ENCODE peak calls at places on chromosomes 4 and X, in nine cellular contexts. R is adrenal gland, Z is GM12878, Y is breast epithelium, F is esophagus muscularis mucosa, A is sigmoid colon, X is ovary, M is IMR-90, L is heart left ventricle. B is an unnamed sample. For H3K27me3, the result is how much of the 10 kb centered on the place peaks cover.

GRCh38 chr4:170093978-170094377 is 4.2 kb upstream of the AADAT start:
- DNase-seq in M (no peak), L (no peak), A (no peak), Z (no peak), X (no peak), Y (no peak), F (no peak), R (no peak), B (no peak)

GRCh38 chrX:20382518-20383291 is 116.0 kb upstream of the RPS6KA3 start:
- DNase-seq in R (no peak), X (no peak), A (no peak), Y (no peak), L (no peak), M (no peak), Z (peak), F (no peak), B (no peak)

GRCh38 chrX:66638591-66639500 is at the start of gene EDA2R:
- DNase-seq in R (peak), L (peak), Z (peak), F (no peak), Y (peak), X (peak), A (no peak), M (peak), B (peak)

GRCh38 chr4:148067307-148067916 is 335.5 kb downstream of the ARHGAP10 start:
- DNase-seq in M (no peak), R (no peak), L (peak), A (no peak), Z (no peak), X (no peak), F (no peak), Y (no peak), B (peak)

GRCh38 chr4:101279377-101279871 is 67.9 kb downstream of the PPP3CA start:
- DNase-seq in Y (no peak), Z (no peak), M (peak), R (peak), L (peak), F (no peak), X (no peak), A (peak), B (no peak)

GRCh38 chr4:48074657-48075056 is 58.1 kb downstream of the NIPAL1 start:
- DNase-seq in M (no peak), Z (no peak), X (no peak), Y (no peak), R (no peak), F (no peak), L (no peak), A (no peak), B (no peak)

GRCh38 chr4:71550220-71551190 is 211.7 kb downstream of the SLC4A4 start:
- DNase-seq in Z (no peak), X (no peak), L (no peak), Y (no peak), F (no peak), R (no peak), A (no peak), M (peak), B (peak)

GRCh38 chr4:117420966-117421365 is 335.6 kb upstream of the TRAM1L1 start:
- DNase-seq in A (no peak), R (no peak), Y (no peak), L (no peak), X (no peak), M (no peak), Z (no peak), F (no peak), B (no peak)

GRCh38 chrX:31070057-31070468 is 1.8 kb downstream of the FTHL17 start:
- DNase-seq in X (no peak), L (no peak), Z (peak), F (no peak), Y (no peak), M (no peak), A (no peak), R (no peak), B (peak)

GRCh38 chrX:109270580-109271484 is 211.1 kb downstream of the GUCY2F start:
- DNase-seq in Y (peak), Z (peak), X (no peak), L (no peak), F (no peak), M (no peak), A (no peak), R (no peak), B (no peak)

GRCh38 chrX:78199851-78200250 is 60.4 kb upstream of the TAF9B start:
- DNase-seq in Y (no peak), F (no peak), Z (no peak), M (peak), X (no peak), R (no peak), L (no peak), A (no peak), B (no peak)

GRCh38 chr4:53558981-53559620 is 32.2 kb downstream of the LNX1 start:
- DNase-seq in L (no peak), M (no peak), Y (no peak), X (no peak), A (no peak), F (no peak), R (no peak), Z (no peak), B (no peak)

GRCh38 chrX:108270739-108271396 is 167.4 kb downstream of the COL4A6 start:
- DNase-seq in F (no peak), Y (no peak), R (no peak), M (peak), L (no peak), A (peak), X (no peak), Z (no peak), B (no peak)

GRCh38 chr4:174828845-174829701 is at the start of gene GLRA3:
- DNase-seq in X (peak), M (no peak), A (no peak), Y (no peak), R (peak), F (no peak), L (peak), Z (no peak), B (no peak)

GRCh38 chr4:47510036-47510435 is 25.0 kb downstream of the ATP10D start:
- DNase-seq in R (no peak), F (no peak), X (no peak), L (no peak), Y (no peak), A (no peak), M (no peak), Z (no peak), B (no peak)

GRCh38 chrX:106899276-106899675 is 3.9 kb downstream of the RIPPLY1 start:
- DNase-seq in X (no peak), Z (no peak), M (no peak), F (no peak), R (no peak), A (no peak), L (no peak), Y (no peak), B (no peak)

GRCh38 chr4:52588771-52589591 is 70.1 kb downstream of the USP46 start:
- DNase-seq in L (no peak), M (peak), X (no peak), Y (peak), A (no peak), Z (no peak), R (no peak), F (peak), B (no peak)

GRCh38 chrX:10441464-10441863 is 178.9 kb downstream of the MID1 start:
- DNase-seq in X (no peak), M (no peak), L (no peak), R (no peak), A (no peak), F (no peak), Y (no peak), Z (no peak), B (no peak)

GRCh38 chrX:136146614-136147319 is 566 bp upstream of the FHL1 start:
- DNase-seq in X (no peak), F (no peak), Y (no peak), A (no peak), L (peak), Z (no peak), R (no peak), M (no peak), B (peak)

GRCh38 chr4:83548151-83548905 is 12.4 kb downstream of the GPAT3 start:
- DNase-seq in A (peak), X (no peak), F (no peak), R (peak), Z (peak), Y (peak), M (peak), L (peak), B (peak)

GRCh38 chr4:66636321-66636720 is 909.0 kb downstream of the CENPC start:
- DNase-seq in X (no peak), Y (no peak), R (no peak), L (no peak), M (no peak), A (no peak), F (no peak), Z (no peak), B (no peak)

GRCh38 chrX:148854351-148854750 is 353.9 kb downstream of the AFF2 start:
- DNase-seq in F (no peak), Z (no peak), Y (no peak), A (no peak), X (no peak), M (no peak), R (no peak), L (no peak), B (no peak)

GRCh38 chrX:57286507-57287251 is at the start of gene FAAH2:
- DNase-seq in R (peak), A (no peak), F (no peak), M (no peak), Y (peak), X (no peak), Z (peak), L (no peak), B (peak)

GRCh38 chrX:29254515-29254914 is 667.3 kb downstream of the IL1RAPL1 start:
- DNase-seq in R (no peak), F (no peak), Z (no peak), L (no peak), A (no peak), X (no peak), Y (no peak), M (no peak), B (no peak)

GRCh38 chr4:79492148-79492547 is 84.1 kb upstream of the GK2 start:
- DNase-seq in R (peak), Y (no peak), Z (no peak), L (peak), F (no peak), A (no peak), X (no peak), M (no peak), B (no peak)

GRCh38 chr4:173360587-173361221 is 10.1 kb upstream of the SAP30 start:
- DNase-seq in M (peak), Y (no peak), A (no peak), F (no peak), Z (no peak), R (no peak), L (no peak), X (no peak), B (no peak)

GRCh38 chr4:56653461-56654237 is 27.4 kb downstream of the HOPX start:
- DNase-seq in F (no peak), L (no peak), Z (no peak), Y (no peak), A (no peak), M (no peak), X (no peak), R (no peak), B (no peak)
- H3K27me3 ChIP-seq in F (under half), L (under half), Z (under half), Y (under half), A (under half), M (under half), X (under half), R (under half), B (under half)

DNA sequence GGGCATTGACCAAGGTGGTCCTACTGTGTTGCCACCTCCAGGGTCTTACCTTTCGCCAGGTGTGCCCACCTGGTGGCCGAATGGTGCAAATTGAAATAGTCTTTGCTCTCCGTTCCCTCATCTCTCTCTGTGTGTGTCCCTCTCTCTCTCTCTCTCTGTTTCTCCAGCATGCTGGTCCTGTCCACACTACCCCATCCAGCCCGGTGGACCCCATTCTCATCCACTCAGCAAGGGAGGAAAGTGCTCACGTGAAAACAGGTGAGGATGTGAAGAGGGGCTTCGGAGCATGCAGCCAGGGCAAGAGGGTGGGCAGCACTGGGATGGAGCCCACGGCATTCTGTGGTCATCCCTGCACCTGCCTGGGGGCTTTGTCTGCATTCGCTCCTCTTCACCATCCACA is 150.1 kb downstream of the CRLF2 start:
- DNase-seq in Z (no peak), M (no peak), L (no peak), X (no peak), Y (no peak), F (no peak), A (no peak), R (no peak), B (no peak)
- TF ChIP-seq CTCF in Z (no peak), M (no peak), L (no peak), X (no peak), Y (no peak), F (no peak), A (no peak), R (no peak), B (no peak)

DNA sequence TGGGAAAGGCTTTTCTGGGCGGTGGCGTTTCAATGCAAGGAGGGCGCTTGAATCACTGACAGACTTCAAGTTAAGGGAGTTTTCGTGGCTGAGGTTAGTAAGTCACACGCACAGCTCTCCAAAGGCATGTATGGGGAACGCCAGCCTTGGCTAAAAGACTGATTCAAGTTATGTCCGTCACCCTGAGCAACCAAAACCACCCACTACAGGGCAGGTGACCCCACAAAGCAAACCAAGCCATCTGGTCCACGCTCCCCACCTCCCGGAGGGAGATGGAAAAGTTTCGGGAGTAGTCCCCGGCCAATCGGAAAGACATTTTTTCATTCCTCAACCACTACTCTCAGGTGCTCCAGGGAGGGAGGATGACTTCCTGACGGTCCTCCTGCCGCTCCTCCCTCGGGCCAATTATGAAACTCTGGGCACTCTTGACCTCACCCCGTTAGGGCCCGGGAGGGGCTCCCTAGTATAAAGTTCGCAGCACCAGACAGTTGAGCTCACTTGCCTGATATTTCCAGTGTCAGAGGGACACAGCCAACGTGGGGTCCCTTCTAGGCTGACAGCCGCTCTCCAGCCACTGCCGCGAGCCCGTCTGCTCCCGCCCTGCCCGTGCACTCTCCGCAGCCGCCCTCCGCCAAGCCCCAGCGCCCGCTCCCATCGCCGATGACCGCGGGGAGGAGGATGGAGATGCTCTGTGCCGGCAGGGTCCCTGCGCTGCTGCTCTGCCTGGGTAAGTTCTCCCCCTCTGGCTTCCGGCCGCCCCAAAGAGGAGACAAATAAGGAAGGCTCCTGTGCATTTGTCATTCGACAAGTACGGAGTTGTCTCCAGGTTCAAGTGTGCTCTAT is at the start of gene EREG:
- DNase-seq in X (peak), R (peak), Z (no peak), M (peak), L (peak), F (no peak), A (peak), Y (no peak), B (peak)
- TF ChIP-seq POLR2A in X (no peak), R (no peak), Z (no peak), M (no peak), L (no peak), F (no peak), A (no peak), Y (no peak), B (no peak)

GRCh38 chr4:8168232-8168631 is 9.6 kb upstream of the ABLIM2 start:
- DNase-seq in F (no peak), Z (no peak), A (no peak), L (no peak), M (no peak), Y (no peak), R (no peak), X (no peak), B (no peak)
- H3K27me3 ChIP-seq in F (under half), Z (under half), A (under half), L (under half), M (half or more), Y (under half), R (under half), X (under half), B (under half)

DNA sequence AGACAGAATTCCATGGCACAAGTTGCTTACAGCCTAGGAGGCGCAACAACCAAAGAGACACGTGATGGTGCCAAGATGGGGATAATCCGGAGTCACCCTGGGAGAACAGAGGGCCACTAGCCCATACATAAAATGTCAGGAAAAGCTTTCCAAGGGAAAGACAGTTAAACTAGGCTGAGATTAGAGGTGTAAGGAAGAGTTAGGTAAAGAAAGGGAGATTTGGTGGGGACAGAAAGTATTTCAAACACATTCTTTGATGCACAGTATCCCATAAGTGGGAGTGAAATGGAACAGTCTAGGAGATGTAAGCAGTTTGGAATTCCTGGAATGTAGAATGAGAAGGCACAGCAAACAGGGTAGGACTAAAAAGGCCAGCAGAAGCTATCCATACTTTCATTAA is 860.9 kb upstream of the LCORL start:
- DNase-seq in M (peak), L (no peak), R (no peak), X (no peak), F (no peak), Y (no peak), Z (no peak), A (no peak), B (peak)
- TF ChIP-seq CTCF in M (no peak), L (no peak), R (no peak), X (no peak), F (no peak), Y (no peak), Z (no peak), A (no peak), B (no peak)

GRCh38 chr4:110622841-110623709 is at the start of gene PITX2:
- DNase-seq in R (peak), Z (no peak), A (peak), X (peak), Y (peak), M (peak), F (peak), L (peak), B (peak)
- TF ChIP-seq POLR2A in R (no peak), Z (peak), A (no peak), X (no peak), Y (no peak), M (no peak), F (peak), L (no peak), B (no peak)

GRCh38 chrX:127732709-127733108 is 319.5 kb downstream of the ACTRT1 start:
- DNase-seq in X (no peak), A (no peak), F (no peak), Z (no peak), Y (no peak), L (no peak), R (no peak), M (no peak), B (no peak)
- H3K27me3 ChIP-seq in X (under half), A (under half), F (under half), Z (under half), Y (under half), L (under half), R (under half), M (under half), B (under half)